ENCODE peak calls at places on chromosome 10, in nine cellular contexts. M is tibial artery, B is fibroblast of pulmonary artery, U is fibroblast of mammary gland, F is sigmoid colon, V is prostate gland, T is WTC11, G is heart right ventricle, W is cardiac muscle cell. J is an unnamed sample.

GRCh38 chr10:79268717-79269116 is 78.6 kb upstream of the PPIF start:
- DNase-seq in M (no peak), B (no peak), U (peak; percentile 35), F (no peak), V (no peak), T (no peak), G (no peak), W (no peak), J (no peak)

GRCh38 chr10:20494474-20494873 is 402.6 kb downstream of the NEBL start:
- DNase-seq in M (no peak), B (peak; percentile 4), U (peak; percentile 87), F (no peak), V (no peak), T (no peak), G (no peak), W (no peak), J (no peak)

GRCh38 chr10:108789911-108790310 is 1133.4 kb downstream of the XPNPEP1 start:
- DNase-seq in M (no peak), B (peak; percentile 22), U (peak; percentile 88), F (no peak), V (no peak), T (no peak), G (no peak), W (peak; percentile 2), J (no peak)

GRCh38 chr10:12252882-12253546 is 57.0 kb downstream of the CDC123 start:
- DNase-seq in M (no peak), B (no peak), U (peak; percentile 16), F (no peak), V (no peak), T (peak; percentile 46), G (no peak), W (no peak), J (no peak)

GRCh38 chr10:24866615-24867583 is 85.5 kb downstream of the PRTFDC1 start:
- DNase-seq in M (peak; percentile 65), B (peak; percentile 69), U (peak; percentile 86), F (peak; percentile 74), V (no peak), T (peak; percentile 13), G (peak; percentile 58), W (peak; percentile 72), J (peak; percentile 60)

GRCh38 chr10:133312016-133312768 is 3.5 kb downstream of the ZNF511 start:
- DNase-seq in M (no peak), B (no peak), U (no peak), F (no peak), V (no peak), T (no peak), G (no peak), W (no peak), J (no peak)

GRCh38 chr10:93206652-93207051 is 133.0 kb downstream of the CYP26A1 start:
- DNase-seq in M (no peak), B (no peak), U (no peak), F (no peak), V (no peak), T (peak; percentile 59), G (no peak), W (peak; percentile 9), J (no peak)

GRCh38 chr10:111303887-111304286 is 227.1 kb downstream of the ADRA2A start:
- DNase-seq in M (no peak), B (no peak), U (no peak), F (no peak), V (no peak), T (no peak), G (no peak), W (no peak), J (no peak)

GRCh38 chr10:71864861-71865473 is 13.9 kb upstream of the PSAP start:
- DNase-seq in M (peak; percentile 12), B (peak; percentile 44), U (peak; percentile 85), F (no peak), V (no peak), T (no peak), G (no peak), W (peak; percentile 65), J (no peak)

GRCh38 chr10:76337641-76338040 is 906.2 kb downstream of the LRMDA start:
- DNase-seq in M (no peak), B (peak; percentile 39), U (peak; percentile 40), F (no peak), V (no peak), T (no peak), G (no peak), W (no peak), J (no peak)

GRCh38 chr10:83222300-83222699 is 917.0 kb upstream of the GHITM start:
- DNase-seq in M (no peak), B (no peak), U (no peak), F (no peak), V (no peak), T (no peak), G (no peak), W (no peak), J (no peak)

GRCh38 chr10:7488418-7488829 is 77.6 kb upstream of the SFMBT2 start:
- DNase-seq in M (no peak), B (peak; percentile 63), U (peak; percentile 20), F (peak; percentile 86), V (no peak), T (no peak), G (peak; percentile 61), W (peak; percentile 64), J (no peak)

GRCh38 chr10:93463723-93464511 is 18.2 kb downstream of the MYOF start:
- DNase-seq in M (peak; percentile 66), B (peak; percentile 84), U (peak; percentile 81), F (peak; percentile 85), V (no peak), T (no peak), G (no peak), W (peak; percentile 87), J (no peak)

GRCh38 chr10:124745678-124746077 is 1.5 kb upstream of the FAM53B start:
- DNase-seq in M (no peak), B (peak; percentile 79), U (peak; percentile 81), F (no peak), V (peak; percentile 40), T (no peak), G (no peak), W (peak; percentile 75), J (peak; percentile 26)

GRCh38 chr10:69636273-69636575 is 6.2 kb downstream of the FAM241B start:
- DNase-seq in M (no peak), B (no peak), U (no peak), F (no peak), V (no peak), T (no peak), G (no peak), W (no peak), J (no peak)

GRCh38 chr10:126247454-126247975 is 140.8 kb downstream of the ADAM12 start:
- DNase-seq in M (peak; percentile 90), B (peak; percentile 99), U (peak; percentile 100), F (peak; percentile 83), V (no peak), T (no peak), G (peak; percentile 60), W (peak; percentile 98), J (peak; percentile 57)

J was measured in NCI-H460.